ENCODE peak calls at places on chromosomes 7 and 10, in five cellular contexts. E, F, C, R and W are unnamed samples.

GRCh38 chr7:45178241-45179225 is 20.9 kb downstream of the RAMP3 start:
- DNase-seq in E (peak), F (peak), C (no peak), R (no peak), W (peak)

GRCh38 chr7:150881189-150881588 is 28.9 kb downstream of the AOC1 start:
- DNase-seq in E (no peak), F (no peak), C (no peak), R (no peak), W (no peak)

GRCh38 chr7:134254311-134254710 is 62.4 kb downstream of the SLC35B4 start:
- DNase-seq in E (no peak), F (no peak), C (no peak), R (peak), W (no peak)

GRCh38 chr10:14263041-14263440 is 67.7 kb downstream of the FRMD4A start:
- DNase-seq in E (no peak), F (no peak), C (no peak), R (no peak), W (no peak)

GRCh38 chr10:24552346-24553016 is 171.2 kb downstream of the ARHGAP21 start:
- DNase-seq in E (peak), F (peak), C (peak), R (no peak), W (peak)

GRCh38 chr7:36717596-36717995 is 6.7 kb downstream of the AOAH start:
- DNase-seq in E (no peak), F (no peak), C (no peak), R (no peak), W (no peak)

GRCh38 chr10:8636371-8636770 is 581.9 kb downstream of the GATA3 start:
- DNase-seq in E (no peak), F (no peak), C (no peak), R (no peak), W (no peak)

GRCh38 chr10:131083915-131084790 is 227.4 kb downstream of the TCERG1L start:
- DNase-seq in E (no peak), F (no peak), C (no peak), R (no peak), W (no peak)

GRCh38 chr7:7236041-7236440 is 53.7 kb downstream of the C1GALT1 start:
- DNase-seq in E (no peak), F (no peak), C (no peak), R (no peak), W (no peak)

GRCh38 chr7:138842111-138842510 is 44.1 kb upstream of the ATP6V0A4 start:
- DNase-seq in E (peak), F (no peak), C (no peak), R (peak), W (peak)

GRCh38 chr7:111708072-111708471 is 145.8 kb upstream of the IMMP2L start:
- DNase-seq in E (no peak), F (no peak), C (no peak), R (peak), W (no peak)

GRCh38 chr7:41732279-41733062 is 29.6 kb upstream of the INHBA start:
- DNase-seq in E (no peak), F (no peak), C (no peak), R (peak), W (no peak)

GRCh38 chr7:3154881-3155494 is 111.3 kb upstream of the CARD11 start:
- DNase-seq in E (peak), F (no peak), C (peak), R (peak), W (peak)

GRCh38 chr7:131774419-131775220 is 218.2 kb upstream of the PODXL start:
- DNase-seq in E (no peak), F (no peak), C (no peak), R (no peak), W (no peak)

GRCh38 chr7:7428806-7429205 is 106.9 kb downstream of the COL28A1 start:
- DNase-seq in E (no peak), F (no peak), C (no peak), R (peak), W (no peak)

GRCh38 chr10:123491692-123492415 is 174.3 kb upstream of the GPR26 start:
- DNase-seq in E (no peak), F (no peak), C (no peak), R (no peak), W (no peak)

GRCh38 chr10:101032637-101033201 is 1.7 kb downstream of the SFXN3 start:
- DNase-seq in E (peak), F (no peak), C (no peak), R (peak), W (peak)
- TF ChIP-seq POLR2A in E (no peak), F (no peak), C (no peak), R (peak), W (peak)

GRCh38 chr10:22271786-22272185 is 44.4 kb upstream of the COMMD3 start:
- DNase-seq in E (no peak), F (no peak), C (no peak), R (no peak), W (no peak)
- TF ChIP-seq POLR2A in E (no peak), F (no peak), C (no peak), R (no peak), W (no peak)

DNA sequence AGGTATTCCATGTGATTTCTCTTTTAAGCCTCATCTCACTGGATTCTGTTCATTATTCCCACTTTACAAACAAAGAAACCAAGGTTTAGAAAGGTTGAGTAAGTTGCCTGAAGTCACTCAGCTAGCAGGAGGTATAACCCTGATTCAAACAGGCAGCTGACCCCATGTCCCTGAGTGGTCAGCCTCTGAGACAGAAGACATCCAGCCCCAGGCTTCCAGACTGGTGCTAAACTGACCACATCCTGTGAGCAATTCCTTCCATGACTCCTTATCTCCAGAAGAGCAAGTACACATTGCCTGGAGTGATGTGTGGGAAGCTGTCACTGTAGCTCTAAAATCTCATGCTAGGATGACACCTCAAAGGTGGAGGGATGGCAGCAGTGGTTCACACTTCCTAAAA is 3.7 kb downstream of the PLPP4 start:
- DNase-seq in E (no peak), F (no peak), C (no peak), R (peak), W (peak)
- TF ChIP-seq POLR2A in E (no peak), F (no peak), C (no peak), R (no peak), W (no peak)

GRCh38 chr7:4683884-4684565 is 1.9 kb downstream of the FOXK1 start:
- DNase-seq in E (no peak), F (peak), C (peak), R (peak), W (peak)
- TF ChIP-seq POLR2A in E (no peak), F (peak), C (no peak), R (peak), W (no peak)

GRCh38 chr7:106217089-106217542 is 67.7 kb downstream of the NAMPT start:
- DNase-seq in E (peak), F (peak), C (peak), R (peak), W (peak)
- TF ChIP-seq POLR2A in E (no peak), F (no peak), C (no peak), R (no peak), W (no peak)